ENCODE peak calls at places on chromosomes 16 and 17, in six cellular contexts. G, W, T, K, O and F are unnamed samples.

GRCh38 chr17:37358098-37358829 is 17.5 kb upstream of the C17orf78 start:
- DNase-seq in W (no peak), G (peak; percentile 16), O (peak; percentile 61), T (peak; percentile 65), K (peak; percentile 16), F (no peak)

GRCh38 chr17:45273551-45273957 is 11.7 kb upstream of the SPATA32 start:
- DNase-seq in T (no peak), G (no peak), O (no peak), K (no peak), W (no peak), F (no peak)

GRCh38 chr17:5416886-5417285 is 2.6 kb downstream of the NUP88 start:
- DNase-seq in W (no peak), K (no peak), O (no peak), G (no peak), T (no peak), F (no peak)

GRCh38 chr16:15440852-15441251 is 6.5 kb downstream of the BMERB1 start:
- DNase-seq in K (no peak), W (no peak), T (no peak), G (no peak), O (no peak), F (no peak)

GRCh38 chr17:29178750-29179231 is 1.4 kb downstream of the MYO18A start:
- DNase-seq in W (no peak), G (no peak), T (peak; percentile 60), O (no peak), K (no peak), F (no peak)

GRCh38 chr17:13182450-13182849 is 164.6 kb upstream of the ELAC2 start:
- DNase-seq in T (no peak), O (no peak), K (no peak), W (no peak), G (no peak), F (no peak)

GRCh38 chr17:61641715-61642114 is 50.7 kb upstream of the NACA2 start:
- DNase-seq in O (no peak), G (no peak), T (no peak), W (no peak), K (no peak), F (no peak)

GRCh38 chr17:81700353-81701287 is 2.5 kb upstream of the MRPL12 start:
- DNase-seq in O (no peak), G (no peak), T (no peak), W (no peak), K (no peak), F (no peak)

GRCh38 chr17:21564262-21564661 is 128.1 kb upstream of the KCNJ18 start:
- DNase-seq in K (no peak), O (no peak), W (no peak), T (no peak), G (no peak), F (no peak)

GRCh38 chr17:2368383-2368782 is 31.1 kb downstream of the SGSM2 start:
- DNase-seq in T (no peak), G (no peak), K (no peak), W (no peak), O (no peak), F (no peak)

GRCh38 chr17:2369039-2369438 is 31.7 kb downstream of the SGSM2 start:
- DNase-seq in K (no peak), G (no peak), W (no peak), T (no peak), O (no peak), F (no peak)

GRCh38 chr17:2371183-2372130 is 29.4 kb downstream of the MNT start:
- DNase-seq in O (no peak), K (no peak), T (no peak), G (no peak), W (no peak), F (no peak)

GRCh38 chr17:2370211-2370589 is 30.7 kb downstream of the MNT start:
- DNase-seq in O (no peak), W (no peak), K (no peak), T (no peak), G (no peak), F (no peak)

GRCh38 chr17:2369551-2370210 is 31.2 kb downstream of the MNT start:
- DNase-seq in W (no peak), K (no peak), T (no peak), G (no peak), O (no peak), F (no peak)
- TF ChIP-seq CTCF in W (no peak), K (no peak), T (no peak), G (no peak), O (no peak), F (no peak)

GRCh38 chr17:42744283-42744805 is 496 bp downstream of the EZH1 start:
- DNase-seq in T (peak; percentile 81), W (no peak), O (peak; percentile 86), K (peak; percentile 68), G (no peak), F (no peak)
- TF ChIP-seq CTCF in T (no peak), W (no peak), O (no peak), K (no peak), G (no peak), F (no peak)

DNA sequence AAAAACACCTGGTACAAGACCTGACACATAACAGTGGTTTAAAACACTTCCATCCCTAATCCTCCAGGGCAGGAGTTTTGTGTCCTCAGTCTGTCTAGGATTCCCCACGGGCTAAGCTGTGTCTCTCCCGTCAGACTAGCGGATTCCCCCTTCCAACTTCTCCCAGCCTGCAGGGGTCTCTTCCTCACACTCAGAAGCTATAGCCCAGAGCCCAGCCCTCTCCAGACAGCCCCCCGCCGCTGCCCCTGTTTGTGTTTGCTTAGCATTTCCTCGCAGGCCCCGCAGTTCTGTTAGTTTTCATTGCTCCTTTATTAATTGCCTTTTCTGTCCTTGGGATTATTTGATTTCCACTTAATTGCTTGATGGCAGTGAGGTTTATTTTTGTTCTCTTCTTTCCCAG is 91.2 kb downstream of the TMEM132E start:
- DNase-seq in K (no peak), G (no peak), O (no peak), W (no peak), T (peak; percentile 45), F (no peak)
- TF ChIP-seq CTCF in K (no peak), G (no peak), O (no peak), W (no peak), T (no peak), F (no peak)

GRCh38 chr16:87844374-87844733 is 25.0 kb downstream of the SLC7A5 start:
- DNase-seq in W (no peak), K (no peak), O (no peak), G (no peak), T (no peak), F (no peak)
- TF ChIP-seq CTCF in W (no peak), K (no peak), O (no peak), G (no peak), T (no peak), F (no peak)

GRCh38 chr16:85553436-85554113 is 59.5 kb upstream of the GSE1 start:
- DNase-seq in G (peak; percentile 61), W (no peak), K (no peak), O (peak; percentile 85), T (no peak), F (no peak)
- TF ChIP-seq CTCF in G (no peak), W (no peak), K (no peak), O (peak; percentile 38), T (no peak), F (no peak)

DNA sequence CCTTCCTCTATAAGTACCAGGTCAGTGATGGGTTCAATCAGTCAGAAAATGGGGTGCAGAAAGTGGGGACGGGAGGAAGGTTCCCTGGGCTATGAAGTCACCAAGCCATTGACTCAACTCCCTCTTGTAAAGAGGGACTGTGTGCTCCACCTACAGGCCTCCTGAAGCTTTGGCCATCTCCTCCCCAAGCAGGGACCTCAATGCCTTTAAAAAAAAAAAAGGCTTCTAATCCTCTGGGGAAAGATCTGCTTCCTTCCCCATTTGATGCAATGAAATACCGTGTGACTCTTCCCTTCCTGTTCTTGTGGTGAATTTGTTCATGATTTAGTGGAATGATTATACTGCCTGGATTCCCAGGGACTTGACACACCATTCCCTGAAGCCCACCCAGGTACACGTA is 30.8 kb downstream of the VWA3A start:
- DNase-seq in G (no peak), O (no peak), W (no peak), T (no peak), K (no peak), F (no peak)
- TF ChIP-seq CTCF in G (no peak), O (no peak), W (peak; percentile 1), T (no peak), K (no peak), F (no peak)

GRCh38 chr16:2056681-2057407 is 9.1 kb downstream of the TSC2 start:
- DNase-seq in T (no peak), G (no peak), W (no peak), K (no peak), O (no peak), F (no peak)
- TF ChIP-seq CTCF in T (no peak), G (no peak), W (peak; percentile 10), K (no peak), O (no peak), F (peak; percentile 7)

GRCh38 chr17:42999003-42999525 is 845 bp downstream of the RPL27 start:
- DNase-seq in O (no peak), W (no peak), G (no peak), T (no peak), K (no peak), F (no peak)

GRCh38 chr17:42997984-42998938 is at the start of gene RPL27:
- DNase-seq in G (peak; percentile 95), W (peak; percentile 100), K (peak; percentile 100), T (peak; percentile 100), O (peak; percentile 98), F (peak; percentile 100)

GRCh38 chr17:43006639-43007551 is at the start of gene IFI35:
- DNase-seq in O (peak; percentile 91), W (no peak), T (peak; percentile 92), K (peak; percentile 86), G (peak; percentile 75), F (peak; percentile 63)

GRCh38 chr17:43003542-43004172 is 2.9 kb upstream of the IFI35 start:
- DNase-seq in K (no peak), T (peak; percentile 80), G (no peak), O (no peak), W (no peak), F (no peak)
- TF ChIP-seq CTCF in K (no peak), T (no peak), G (no peak), O (no peak), W (peak; percentile 10), F (no peak)